ENCODE peak calls at places on chromosomes 3 and 15, in ten cellular contexts. L is NCI-H2029 treated with DMSO at 0.1 percent for 48 hours; J is foreskin fibroblast; F is osteoblast; B is activated CD4-positive, alpha-beta T cell treated with anti-CD3 and anti-CD28 coated beads, Interleukin-2, amount 10 ng/mL, durations not matched to agents 7 days and 5 days; H is sciatic nerve; T is endothelial cell of umbilical vein; X is left ventricle myocardium inferior; P is cardiac fibroblast; U is kidney tubule cell. C is an unnamed sample.

GRCh38 chr3:53254810-53255359 is 937 bp downstream of the TKT start:
- DNase-seq in L (no peak), J (peak), F (peak), B (peak), H (peak), T (peak), X (peak), P (peak), U (peak), C (peak)

GRCh38 chr15:67033521-67033920 is 31.9 kb upstream of the SMAD3 start:
- DNase-seq in L (no peak), J (no peak), F (no peak), B (peak), H (no peak), T (no peak), X (no peak), P (no peak), U (no peak), C (no peak)

GRCh38 chr15:77554306-77555080 is 78.2 kb downstream of the LINGO1 start:
- DNase-seq in L (no peak), J (no peak), F (no peak), B (no peak), H (no peak), T (no peak), X (no peak), P (no peak), U (no peak), C (no peak)

GRCh38 chr3:194204793-194205065 is 68.8 kb downstream of the HES1 start:
- DNase-seq in L (no peak), J (no peak), F (no peak), B (no peak), H (no peak), T (no peak), X (no peak), P (no peak), U (no peak), C (no peak)

GRCh38 chr3:178671261-178672191 is 135.3 kb downstream of the KCNMB2 start:
- DNase-seq in L (no peak), J (peak), F (peak), B (no peak), H (no peak), T (no peak), X (no peak), P (peak), U (peak), C (peak)

GRCh38 chr3:125109541-125109925 is 53.7 kb upstream of the HEG1 start:
- DNase-seq in L (no peak), J (no peak), F (no peak), B (no peak), H (no peak), T (no peak), X (no peak), P (no peak), U (no peak), C (no peak)

GRCh38 chr3:114571363-114571762 is 277.5 kb downstream of the TIGIT start:
- DNase-seq in L (no peak), J (no peak), F (no peak), B (no peak), H (no peak), T (no peak), X (no peak), P (no peak), U (no peak), C (no peak)

GRCh38 chr3:81658322-81658997 is 103.0 kb downstream of the GBE1 start:
- DNase-seq in L (no peak), J (no peak), F (no peak), B (no peak), H (no peak), T (no peak), X (no peak), P (no peak), U (no peak), C (no peak)

GRCh38 chr15:96274698-96275097 is 55.8 kb upstream of the NR2F2 start:
- DNase-seq in L (no peak), J (no peak), F (no peak), B (no peak), H (no peak), T (peak), X (no peak), P (peak), U (peak), C (no peak)

GRCh38 chr3:104886220-104886995 is 480.3 kb upstream of the ALCAM start:
- DNase-seq in L (no peak), J (peak), F (no peak), B (no peak), H (no peak), T (no peak), X (no peak), P (peak), U (no peak), C (no peak)

GRCh38 chr3:35187908-35188307 is 451.4 kb upstream of the ARPP21 start:
- DNase-seq in L (no peak), J (no peak), F (no peak), B (no peak), H (no peak), T (no peak), X (no peak), P (peak), U (no peak), C (no peak)

GRCh38 chr3:141542989-141543388 is 56.2 kb downstream of the RASA2 start:
- DNase-seq in L (no peak), J (no peak), F (no peak), B (no peak), H (no peak), T (no peak), X (no peak), P (no peak), U (no peak), C (no peak)

GRCh38 chr3:28860307-28860706 is 420.6 kb upstream of the RBMS3 start:
- DNase-seq in L (no peak), J (peak), F (no peak), B (no peak), H (no peak), T (no peak), X (peak), P (peak), U (no peak), C (no peak)

GRCh38 chr3:22734756-22735155 is 468.4 kb upstream of the UBE2E2 start:
- DNase-seq in L (no peak), J (no peak), F (no peak), B (no peak), H (no peak), T (no peak), X (no peak), P (no peak), U (no peak), C (no peak)

GRCh38 chr3:62833538-62833937 is 41.7 kb downstream of the CADPS start:
- DNase-seq in L (no peak), J (no peak), F (no peak), B (no peak), H (no peak), T (no peak), X (no peak), P (peak), U (peak), C (peak)

GRCh38 chr3:30473374-30474051 is 132.9 kb upstream of the TGFBR2 start:
- DNase-seq in L (no peak), J (peak), F (no peak), B (no peak), H (no peak), T (no peak), X (peak), P (peak), U (peak), C (no peak)

GRCh38 chr3:115652738-115653137 is 29.4 kb downstream of the GAP43 start:
- DNase-seq in L (no peak), J (no peak), F (no peak), B (no peak), H (no peak), T (no peak), X (no peak), P (no peak), U (no peak), C (no peak)

GRCh38 chr15:56918907-56919707 is 663 bp downstream of the TCF12 start:
- DNase-seq in L (no peak), J (peak), F (peak), B (peak), H (peak), T (peak), X (peak), P (peak), U (peak), C (peak)

GRCh38 chr15:70029297-70029701 is 68.4 kb downstream of the TLE3 start:
- DNase-seq in L (no peak), J (no peak), F (no peak), B (no peak), H (peak), T (no peak), X (no peak), P (no peak), U (no peak), C (no peak)

GRCh38 chr3:196641278-196642058 is 2.0 kb downstream of the NRROS start:
- DNase-seq in L (no peak), J (no peak), F (no peak), B (no peak), H (no peak), T (no peak), X (no peak), P (no peak), U (peak), C (no peak)

GRCh38 chr3:29972594-29972993 is 633.8 kb upstream of the TGFBR2 start:
- DNase-seq in L (no peak), J (peak), F (no peak), B (no peak), H (no peak), T (no peak), X (no peak), P (peak), U (no peak), C (no peak)

GRCh38 chr3:1752205-1752604 is 346.5 kb upstream of the CNTN4 start:
- DNase-seq in L (no peak), J (no peak), F (no peak), B (no peak), H (no peak), T (no peak), X (no peak), P (no peak), U (no peak), C (no peak)

GRCh38 chr15:57703387-57703786 is 3.1 kb upstream of the POLR2M start:
- DNase-seq in L (peak), J (no peak), F (no peak), B (peak), H (no peak), T (peak), X (no peak), P (no peak), U (no peak), C (no peak)

GRCh38 chr15:59438891-59439290 is 905 bp downstream of the FAM81A start:
- DNase-seq in L (no peak), J (no peak), F (no peak), B (no peak), H (no peak), T (no peak), X (no peak), P (peak), U (peak), C (no peak)

GRCh38 chr15:58080398-58080797 is 14.9 kb upstream of the ALDH1A2 start:
- DNase-seq in L (no peak), J (no peak), F (no peak), B (no peak), H (no peak), T (no peak), X (no peak), P (no peak), U (no peak), C (no peak)

GRCh38 chr3:110568246-110568645 is 503.4 kb upstream of the NECTIN3 start:
- DNase-seq in L (no peak), J (peak), F (peak), B (no peak), H (no peak), T (peak), X (no peak), P (peak), U (peak), C (no peak)

GRCh38 chr3:55160241-55160877 is 232.5 kb upstream of the LRTM1 start:
- DNase-seq in L (no peak), J (peak), F (peak), B (no peak), H (peak), T (no peak), X (peak), P (peak), U (peak), C (peak)

GRCh38 chr3:141370065-141370533 is 1.8 kb downstream of the ZBTB38 start:
- DNase-seq in L (no peak), J (peak), F (peak), B (peak), H (no peak), T (peak), X (no peak), P (peak), U (peak), C (peak)